ENCODE peak calls at places on chromosome 7, in four cellular contexts. X is aorta, J is endothelial cell of umbilical vein, U is left ventricle myocardium inferior. V is an unnamed sample.

GRCh38 chr7:142855756-142856564 is 1.1 kb downstream of the EPHB6 start:
- DNase-seq in X (peak; percentile 72), J (no peak), U (peak; percentile 56), V (no peak)

GRCh38 chr7:45240187-45240776 is 82.7 kb downstream of the RAMP3 start:
- DNase-seq in X (no peak), J (peak; percentile 49), U (peak; percentile 56), V (no peak)

GRCh38 chr7:127347567-127348246 is 44.8 kb downstream of the ZNF800 start:
- DNase-seq in X (peak; percentile 73), J (peak; percentile 70), U (peak; percentile 64), V (no peak)

GRCh38 chr7:114639456-114639855 is 224.8 kb downstream of the FOXP2 start:
- DNase-seq in X (no peak), J (no peak), U (no peak), V (no peak)

GRCh38 chr7:70093496-70093895 is 495.2 kb downstream of the AUTS2 start:
- DNase-seq in X (no peak), J (no peak), U (no peak), V (no peak)

GRCh38 chr7:44282601-44283171 is 42.7 kb downstream of the CAMK2B start:
- DNase-seq in X (peak; percentile 24), J (no peak), U (peak; percentile 12), V (no peak)

GRCh38 chr7:84589012-84589411 is 394.4 kb upstream of the SEMA3A start:
- DNase-seq in X (no peak), J (no peak), U (no peak), V (no peak)

GRCh38 chr7:137146552-137146961 is 197.0 kb downstream of the PTN start:
- DNase-seq in X (no peak), J (no peak), U (no peak), V (no peak)

GRCh38 chr7:92589056-92589455 is 1.1 kb downstream of the FAM133B start:
- DNase-seq in X (no peak), J (peak; percentile 4), U (no peak), V (no peak)

GRCh38 chr7:134174797-134175261 is 47.7 kb downstream of the LRGUK start:
- DNase-seq in X (no peak), J (peak; percentile 71), U (no peak), V (no peak)

GRCh38 chr7:95772298-95772770 is at the start of gene DYNC1I1:
- DNase-seq in X (peak; percentile 85), J (peak; percentile 61), U (peak; percentile 81), V (no peak)

GRCh38 chr7:134368851-134369533 is 52.3 kb upstream of the SLC35B4 start:
- DNase-seq in X (no peak), J (peak; percentile 84), U (no peak), V (no peak)

GRCh38 chr7:1125603-1125969 is 34.4 kb downstream of the ZFAND2A start:
- DNase-seq in X (peak; percentile 39), J (no peak), U (no peak), V (no peak)

GRCh38 chr7:135169936-135170222 is 628 bp downstream of the CYREN start:
- DNase-seq in X (no peak), J (no peak), U (no peak), V (no peak)

GRCh38 chr7:15167912-15168311 is 265.4 kb upstream of the DGKB start:
- DNase-seq in X (no peak), J (no peak), U (no peak), V (no peak)

GRCh38 chr7:66205736-66206080 is 574 bp downstream of the TPST1 start:
- DNase-seq in X (peak; percentile 51), J (peak; percentile 29), U (peak; percentile 16), V (no peak)

GRCh38 chr7:134400859-134401258 is 58.0 kb downstream of the AKR1B1 start:
- DNase-seq in X (no peak), J (no peak), U (no peak), V (no peak)

GRCh38 chr7:112400141-112400540 is 50.1 kb upstream of the IFRD1 start:
- DNase-seq in X (no peak), J (no peak), U (no peak), V (no peak)

GRCh38 chr7:72444023-72444776 is 32.1 kb upstream of the CALN1 start:
- DNase-seq in X (no peak), J (no peak), U (no peak), V (no peak)

GRCh38 chr7:121083138-121083789 is 94.8 kb downstream of the CPED1 start:
- DNase-seq in X (no peak), J (peak; percentile 37), U (no peak), V (no peak)

GRCh38 chr7:99362801-99363200 is 11.7 kb upstream of the ARPC1B start:
- DNase-seq in X (no peak), J (no peak), U (no peak), V (no peak)

GRCh38 chr7:6652446-6653011 is 15.4 kb downstream of the ZNF316 start:
- DNase-seq in X (peak; percentile 37), J (no peak), U (no peak), V (no peak)

GRCh38 chr7:152709307-152710133 is 33.6 kb upstream of the XRCC2 start:
- DNase-seq in X (no peak), J (no peak), U (no peak), V (no peak)

GRCh38 chr7:117014673-117015133 is 61.4 kb downstream of the ST7 start:
- DNase-seq in X (peak; percentile 67), J (peak; percentile 59), U (peak; percentile 56), V (no peak)

GRCh38 chr7:106070567-106071254 is 41.4 kb downstream of the SYPL1 start:
- DNase-seq in X (no peak), J (no peak), U (no peak), V (no peak)

GRCh38 chr7:27107901-27108381 is 5.5 kb upstream of the HOXA2 start:
- DNase-seq in X (peak; percentile 49), J (no peak), U (no peak), V (no peak)

GRCh38 chr7:55129409-55130078 is 110.7 kb downstream of the EGFR start:
- DNase-seq in X (no peak), J (no peak), U (no peak), V (no peak)

GRCh38 chr7:55131421-55131929 is 112.7 kb downstream of the EGFR start:
- DNase-seq in X (no peak), J (no peak), U (no peak), V (no peak)

GRCh38 chr7:55128693-55129394 is 110.0 kb downstream of the EGFR start:
- DNase-seq in X (no peak), J (no peak), U (peak; percentile 80), V (no peak)

GRCh38 chr7:55130079-55130476 is 111.3 kb downstream of the EGFR start:
- DNase-seq in X (no peak), J (no peak), U (no peak), V (no peak)

DNA sequence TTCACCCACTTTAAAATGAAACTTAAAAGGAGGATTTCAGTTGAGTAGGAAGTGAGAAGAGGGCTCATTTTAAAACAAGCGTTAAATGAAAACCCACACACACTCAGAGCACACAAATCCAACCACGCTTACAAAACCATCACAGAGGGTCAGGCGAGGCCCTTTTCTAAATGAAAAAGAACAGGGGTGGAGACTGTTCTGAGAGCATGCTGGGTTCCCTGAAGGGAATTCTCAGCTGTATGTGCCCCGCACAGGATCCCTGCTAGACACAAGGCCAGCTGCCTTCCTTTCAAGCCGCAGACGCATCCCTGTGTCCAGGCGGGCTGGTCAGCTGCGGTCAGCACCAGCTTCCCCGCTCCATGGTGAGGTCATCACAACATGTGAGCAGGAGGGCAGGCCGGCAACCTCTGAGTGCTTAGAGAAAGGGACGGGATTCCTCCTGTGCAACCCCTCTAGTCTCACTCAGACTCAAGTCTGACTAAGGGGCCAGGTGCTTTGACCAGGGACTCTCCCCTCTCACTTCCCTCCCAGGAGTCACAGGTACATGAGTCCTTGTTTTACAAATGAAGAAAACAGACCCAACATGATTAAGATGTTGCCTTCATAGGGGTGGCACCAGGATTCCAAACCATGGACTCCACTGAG is 111.9 kb downstream of the EGFR start:
- DNase-seq in X (peak; percentile 84), J (no peak), U (peak; percentile 55), V (no peak)
- H3K4me1 ChIP-seq in X (peaks cover 3% of the 10 kb centered on the region), J (peaks cover 53% of the 10 kb centered on the region), U (peaks cover 89% of the 10 kb centered on the region), V (peaks cover 90% of the 10 kb centered on the region)

GRCh38 chr7:131231381-131232220 is 96.1 kb upstream of the MKLN1 start:
- DNase-seq in X (peak; percentile 67), J (no peak), U (peak; percentile 41), V (no peak)
- H3K27ac ChIP-seq in X (no peak overlapping the region), J (no peak overlapping the region), U (peak overlapping the region; percentile 66), V (peak overlapping the region; percentile 58)

GRCh38 chr7:2403014-2403717 is at the start of gene CHST12:
- DNase-seq in X (peak; percentile 96), J (peak; percentile 94), U (peak; percentile 95), V (peak; percentile 93)

GRCh38 chr7:2402687-2403013 is 761 bp upstream of the CHST12 start:
- DNase-seq in X (no peak), J (no peak), U (no peak), V (no peak)

GRCh38 chr7:2405201-2405600 is 1.8 kb downstream of the CHST12 start:
- DNase-seq in X (no peak), J (no peak), U (no peak), V (no peak)

GRCh38 chr7:2404714-2405119 is 1.3 kb downstream of the CHST12 start:
- DNase-seq in X (no peak), J (no peak), U (no peak), V (no peak)

DNA sequence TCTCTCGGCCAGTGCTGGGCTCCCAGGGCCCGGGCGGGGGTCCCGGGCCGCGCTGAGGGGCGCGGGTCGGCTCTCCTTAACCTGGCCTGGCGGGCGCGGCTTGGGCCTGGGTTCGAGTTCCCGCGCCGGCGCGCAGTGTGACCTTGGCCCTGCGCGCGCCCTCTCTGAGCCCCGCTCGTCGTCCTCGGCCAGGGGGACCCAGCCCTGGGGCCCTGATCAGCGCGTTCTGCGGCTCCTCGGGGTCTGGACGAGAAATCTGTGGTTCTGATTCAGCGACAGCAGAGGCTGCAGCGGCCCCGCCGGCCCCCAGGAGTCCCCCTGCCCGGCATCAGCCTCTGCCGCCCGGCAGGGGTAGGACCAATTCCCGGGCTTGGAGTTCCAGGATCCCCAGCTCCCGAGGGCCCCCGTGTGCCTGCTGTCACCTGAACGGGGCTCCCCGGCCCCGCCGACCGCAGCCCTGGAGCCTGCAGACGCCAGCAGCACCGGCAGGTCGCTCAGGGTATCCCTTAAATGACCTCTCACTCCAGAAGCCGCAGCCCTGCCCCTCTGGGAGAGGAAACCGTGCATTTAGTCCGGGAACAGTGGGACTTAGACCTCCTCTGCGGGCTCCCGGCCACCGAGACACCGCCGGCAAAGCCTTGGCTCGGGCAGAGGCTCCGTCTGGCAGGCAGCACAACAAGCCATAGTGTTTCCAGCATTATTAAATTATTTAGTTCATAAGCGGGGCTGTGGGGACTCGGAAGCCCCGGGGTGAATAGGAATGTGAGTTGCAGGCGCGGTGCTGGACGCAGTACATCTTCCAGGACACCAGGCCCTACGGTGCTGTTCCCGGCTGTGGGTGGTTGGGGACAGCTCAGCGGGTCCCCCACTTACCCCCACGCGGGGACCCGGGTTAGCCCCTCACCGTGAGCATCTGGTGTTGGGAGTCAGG is 572 bp downstream of the CHST12 start:
- DNase-seq in X (peak; percentile 74), J (peak; percentile 42), U (peak; percentile 40), V (no peak)
- H3K4me1 ChIP-seq in X (no peaks in the 10 kb centered on the region), J (peaks cover 28% of the 10 kb centered on the region), U (peaks cover 81% of the 10 kb centered on the region), V (peaks cover 63% of the 10 kb centered on the region)

DNA sequence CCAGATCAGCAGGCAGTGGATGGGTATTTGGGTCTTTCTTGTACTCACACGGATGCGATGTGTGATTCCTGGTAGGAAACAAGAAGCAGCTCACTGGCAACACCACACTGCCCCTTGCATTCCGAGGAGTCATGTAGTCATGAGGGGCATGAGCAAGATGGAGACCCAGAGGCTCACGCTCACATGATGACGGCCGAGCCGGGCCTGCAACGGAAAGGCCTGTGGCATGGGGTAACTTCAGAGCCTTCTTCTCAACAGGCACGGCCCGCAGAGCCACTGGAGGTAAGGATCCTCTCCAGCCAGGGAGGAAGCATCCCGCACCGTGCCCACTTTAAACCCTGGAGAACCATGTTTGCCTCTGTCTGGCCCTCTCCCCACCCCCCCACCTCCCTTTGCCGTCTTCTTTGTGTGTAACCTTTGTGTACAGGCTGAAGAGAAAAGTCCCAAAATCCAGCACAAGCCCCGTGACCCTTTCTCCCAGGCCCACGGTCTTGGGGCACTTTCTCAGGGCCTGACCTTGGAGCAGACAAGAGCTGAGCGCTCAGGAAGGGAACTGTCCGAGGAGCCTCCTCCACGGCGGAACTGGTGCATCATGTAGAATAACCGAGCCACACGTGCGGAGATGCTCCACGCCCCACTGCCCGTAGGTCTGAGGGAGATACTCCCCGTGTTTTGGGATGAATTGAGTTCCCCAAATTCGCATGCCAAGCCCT is 516.4 kb downstream of the DNAJB6 start:
- DNase-seq in X (peak; percentile 36), J (no peak), U (no peak), V (no peak)
- H3K27ac ChIP-seq in X (no peak overlapping the region), J (no peak overlapping the region), U (no peak overlapping the region), V (no peak overlapping the region)

V was measured in vagina.